ENCODE peak calls at places on chromosomes 11 and 22, in six cellular contexts. Z is heart right ventricle, Q is RWPE1, P is DND-41, K is sigmoid colon, T is body of pancreas. C is an unnamed sample.

GRCh38 chr22:40107756-40108437 is 69.8 kb upstream of the TNRC6B start:
- DNase-seq in Z (no peak), Q (peak), P (peak), K (no peak), T (peak), C (peak)

GRCh38 chr11:119093951-119094815 is 7.5 kb downstream of the DPAGT1 start:
- DNase-seq in Z (peak), Q (no peak), P (peak), K (no peak), T (peak), C (no peak)

GRCh38 chr22:30310881-30311771 is 15.6 kb downstream of the TBC1D10A start:
- DNase-seq in Z (peak), Q (no peak), P (no peak), K (peak), T (peak), C (no peak)

GRCh38 chr22:32987081-32987631 is 71.0 kb downstream of the SYN3 start:
- DNase-seq in Z (no peak), Q (peak), P (no peak), K (no peak), T (no peak), C (peak)

GRCh38 chr11:107825875-107826274 is 32.7 kb downstream of the SLC35F2 start:
- DNase-seq in Z (no peak), Q (no peak), P (no peak), K (no peak), T (no peak), C (no peak)

GRCh38 chr22:43737150-43737828 is 74.8 kb downstream of the EFCAB6 start:
- DNase-seq in Z (no peak), Q (no peak), P (no peak), K (no peak), T (no peak), C (no peak)

GRCh38 chr11:34040571-34040970 is 11.0 kb upstream of the CAPRIN1 start:
- DNase-seq in Z (no peak), Q (no peak), P (no peak), K (no peak), T (no peak), C (no peak)

GRCh38 chr11:61750631-61751273 is 1.7 kb upstream of the MYRF start:
- DNase-seq in Z (no peak), Q (no peak), P (no peak), K (no peak), T (no peak), C (no peak)

GRCh38 chr11:21446939-21447590 is 745.8 kb upstream of the ANO5 start:
- DNase-seq in Z (no peak), Q (no peak), P (no peak), K (no peak), T (no peak), C (no peak)

GRCh38 chr11:843818-844692 is 1.4 kb downstream of the TSPAN4 start:
- DNase-seq in Z (peak), Q (peak), P (no peak), K (peak), T (peak), C (no peak)

GRCh38 chr11:86477495-86478155 is 102.9 kb downstream of the CCDC81 start:
- DNase-seq in Z (no peak), Q (no peak), P (no peak), K (no peak), T (no peak), C (no peak)

GRCh38 chr11:47626234-47626633 is 16.1 kb downstream of the MTCH2 start:
- DNase-seq in Z (no peak), Q (no peak), P (no peak), K (no peak), T (no peak), C (no peak)

GRCh38 chr11:79507726-79508125 is 66.9 kb upstream of the TENM4 start:
- DNase-seq in Z (no peak), Q (peak), P (no peak), K (no peak), T (no peak), C (peak)

GRCh38 chr11:18358646-18359045 is 35.7 kb upstream of the LDHA start:
- DNase-seq in Z (no peak), Q (no peak), P (no peak), K (no peak), T (no peak), C (no peak)

GRCh38 chr22:42344391-42344861 is 74.0 kb upstream of the TCF20 start:
- DNase-seq in Z (peak), Q (no peak), P (peak), K (peak), T (no peak), C (no peak)

GRCh38 chr11:119470316-119471266 is 47.6 kb upstream of the THY1 start:
- DNase-seq in Z (no peak), Q (peak), P (no peak), K (no peak), T (no peak), C (peak)

GRCh38 chr22:23305922-23306374 is 125.6 kb downstream of the BCR start:
- DNase-seq in Z (peak), Q (no peak), P (no peak), K (peak), T (no peak), C (no peak)

GRCh38 chr11:132099692-132100091 is 729.3 kb downstream of the NTM start:
- DNase-seq in Z (peak), Q (no peak), P (peak), K (no peak), T (no peak), C (no peak)

GRCh38 chr11:132734217-132734616 is 798.1 kb downstream of the OPCML start:
- DNase-seq in Z (no peak), Q (no peak), P (no peak), K (no peak), T (no peak), C (peak)

GRCh38 chr11:66569076-66569475 is 670 bp upstream of the CTSF start:
- DNase-seq in Z (no peak), Q (no peak), P (no peak), K (no peak), T (no peak), C (no peak)

GRCh38 chr22:17384612-17385345 is 15.5 kb downstream of the CECR2 start:
- DNase-seq in Z (no peak), Q (no peak), P (no peak), K (no peak), T (no peak), C (no peak)
- H3K27ac ChIP-seq in Z (no peak), Q (no peak), P (no peak), K (no peak), T (no peak), C (no peak)

GRCh38 chr22:37884420-37884819 is 21.7 kb upstream of the MICALL1 start:
- DNase-seq in Z (no peak), Q (no peak), P (no peak), K (peak), T (no peak), C (no peak)

GRCh38 chr22:37893583-37893983 is 12.5 kb upstream of the MICALL1 start:
- DNase-seq in Z (no peak), Q (no peak), P (no peak), K (no peak), T (peak), C (no peak)

GRCh38 chr22:37892566-37893338 is 13.3 kb upstream of the MICALL1 start:
- DNase-seq in Z (peak), Q (no peak), P (no peak), K (peak), T (peak), C (no peak)

GRCh38 chr22:37891926-37892325 is 14.2 kb upstream of the MICALL1 start:
- DNase-seq in Z (no peak), Q (no peak), P (no peak), K (no peak), T (no peak), C (no peak)

GRCh38 chr22:37887610-37888378 is 18.3 kb upstream of the MICALL1 start:
- DNase-seq in Z (no peak), Q (peak), P (no peak), K (peak), T (no peak), C (no peak)
- H3K27ac ChIP-seq in Z (no peak), Q (peak), P (no peak), K (peak), T (no peak), C (peak)

DNA sequence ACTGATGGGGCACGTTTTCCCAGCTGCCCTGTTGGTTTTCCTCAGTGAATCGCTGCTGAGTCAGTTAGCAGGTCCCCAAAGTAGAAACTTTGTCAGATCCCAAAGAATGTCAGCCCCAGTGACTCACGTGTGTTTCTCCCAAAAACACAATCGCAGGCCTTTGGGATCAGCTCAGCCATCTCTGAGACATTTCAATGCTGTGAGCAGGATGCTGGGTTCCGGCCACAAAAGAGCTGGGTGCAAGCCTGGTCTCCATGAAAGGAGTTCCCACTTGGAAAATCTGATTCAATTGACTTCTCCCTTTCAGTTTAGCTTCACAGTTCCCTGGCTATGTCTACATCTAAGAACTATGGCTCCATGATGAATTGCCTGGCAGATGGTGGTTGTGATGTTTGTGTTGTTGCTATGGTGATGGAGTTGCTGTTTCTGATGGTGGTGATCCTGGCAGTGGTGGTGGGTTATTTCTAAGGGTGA is 28.0 kb downstream of the MYEOV start:
- DNase-seq in Z (no peak), Q (peak), P (no peak), K (peak), T (no peak), C (no peak)
- H3K27ac ChIP-seq in Z (no peak), Q (peak), P (no peak), K (no peak), T (no peak), C (peak)

DNA sequence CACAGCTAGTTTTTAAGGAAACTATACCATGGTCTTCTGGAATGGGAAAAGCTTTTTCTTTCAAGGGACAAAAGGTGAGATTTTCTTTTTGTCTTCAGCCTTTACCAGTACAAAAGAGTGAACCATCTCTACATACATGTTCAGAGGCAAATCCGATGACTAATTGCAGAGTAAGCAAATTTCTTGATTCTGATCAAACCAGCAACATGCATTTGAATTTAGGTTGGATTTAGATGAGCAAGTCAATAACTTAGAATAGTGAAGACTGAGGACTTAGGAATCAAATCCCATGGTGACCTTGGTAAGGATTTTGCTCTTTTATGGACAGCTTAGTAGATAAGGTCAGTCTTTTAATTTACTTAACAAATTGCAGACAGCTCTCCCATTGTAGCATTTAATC is 65.9 kb upstream of the BLID start:
- DNase-seq in Z (no peak), Q (no peak), P (no peak), K (no peak), T (no peak), C (no peak)
- H3K27ac ChIP-seq in Z (no peak), Q (no peak), P (no peak), K (peak), T (no peak), C (peak)

GRCh38 chr11:69142894-69143293 is 12.8 kb upstream of the SMIM38 start:
- DNase-seq in Z (no peak), Q (no peak), P (no peak), K (no peak), T (no peak), C (no peak)

GRCh38 chr11:69141742-69142141 is 14.0 kb upstream of the SMIM38 start:
- DNase-seq in Z (no peak), Q (no peak), P (no peak), K (no peak), T (no peak), C (no peak)

GRCh38 chr11:69137148-69137844 is 18.4 kb upstream of the SMIM38 start:
- DNase-seq in Z (no peak), Q (no peak), P (no peak), K (no peak), T (no peak), C (no peak)

GRCh38 chr11:69138265-69138664 is 17.5 kb upstream of the SMIM38 start:
- DNase-seq in Z (no peak), Q (peak), P (no peak), K (no peak), T (no peak), C (peak)

DNA sequence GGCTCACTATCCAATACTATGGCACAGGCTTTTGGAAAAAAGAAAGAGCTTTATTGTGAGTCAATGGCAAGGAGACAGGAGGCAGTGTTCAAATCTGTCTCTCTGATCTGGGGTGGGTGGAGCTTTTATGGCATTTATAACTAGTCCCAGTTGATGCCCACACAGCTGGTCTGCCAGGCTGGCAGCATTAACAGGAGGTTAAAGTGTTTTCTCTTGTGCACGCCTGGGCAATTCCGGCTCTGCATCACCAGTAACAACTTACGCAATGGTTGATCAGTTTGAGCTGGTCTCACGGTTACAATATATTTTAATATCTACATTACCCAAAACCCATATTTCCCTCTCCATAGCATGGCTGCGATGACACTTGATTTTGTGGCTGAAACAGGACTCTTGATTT is 15.1 kb upstream of the SMIM38 start:
- DNase-seq in Z (no peak), Q (peak), P (no peak), K (no peak), T (no peak), C (peak)
- H3K27ac ChIP-seq in Z (no peak), Q (peak), P (no peak), K (no peak), T (no peak), C (no peak)

DNA sequence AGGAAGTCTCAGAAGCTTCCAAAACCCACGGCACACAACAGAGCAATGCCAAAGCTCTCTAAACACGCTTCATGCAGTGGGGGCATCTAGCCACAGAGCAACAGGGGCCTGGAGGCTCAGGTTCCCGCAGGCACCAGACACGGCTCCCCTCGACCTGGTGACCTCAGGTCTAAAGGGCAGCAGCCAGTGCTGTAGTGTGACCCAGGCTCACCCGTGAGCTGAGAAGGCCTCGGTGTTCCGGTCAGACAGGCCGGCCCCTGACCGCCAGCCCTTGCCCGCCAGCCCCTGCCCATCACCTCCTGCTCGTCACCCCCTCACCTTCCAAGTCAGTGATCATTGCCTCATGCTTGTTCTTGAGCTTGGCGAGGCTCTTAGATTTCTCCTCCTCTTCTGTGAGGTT is 45.7 kb downstream of the APOL1 start:
- DNase-seq in Z (no peak), Q (no peak), P (no peak), K (no peak), T (no peak), C (no peak)
- H3K27ac ChIP-seq in Z (no peak), Q (peak), P (no peak), K (peak), T (no peak), C (no peak)

C was measured in epithelial cell of prostate.